ENCODE peak calls at places on chromosomes 7 and 10, in six cellular contexts. One of them, this sample, is unnamed. For H3K27me3, the result is how much of the 10 kb centered on the place peaks cover.

GRCh38 chr10:14244147-14244546 is 86.6 kb downstream of the FRMD4A start:
- DNase-seq in left ventricle myocardium inferior: no peak
- DNase-seq in testis: no peak
- DNase-seq in esophagus squamous epithelium: no peak
- DNase-seq in CD4-positive, alpha-beta memory T cell: no peak
- DNase-seq in Panc1: no peak
- DNase-seq in this sample: peak

GRCh38 chr7:69225544-69225943 is 372.7 kb upstream of the AUTS2 start:
- DNase-seq in left ventricle myocardium inferior: no peak
- DNase-seq in testis: no peak
- DNase-seq in esophagus squamous epithelium: no peak
- DNase-seq in CD4-positive, alpha-beta memory T cell: no peak
- DNase-seq in Panc1: no peak
- DNase-seq in this sample: no peak

GRCh38 chr10:124724279-124725027 is 19.7 kb downstream of the FAM53B start:
- DNase-seq in left ventricle myocardium inferior: no peak
- DNase-seq in testis: peak
- DNase-seq in esophagus squamous epithelium: no peak
- DNase-seq in CD4-positive, alpha-beta memory T cell: no peak
- DNase-seq in Panc1: no peak
- DNase-seq in this sample: no peak

GRCh38 chr7:47337021-47337492 is 244.9 kb downstream of the TNS3 start:
- DNase-seq in left ventricle myocardium inferior: no peak
- DNase-seq in testis: no peak
- DNase-seq in esophagus squamous epithelium: no peak
- DNase-seq in CD4-positive, alpha-beta memory T cell: no peak
- DNase-seq in Panc1: no peak
- DNase-seq in this sample: no peak

GRCh38 chr7:37901236-37901827 is 15.3 kb downstream of the SFRP4 start:
- DNase-seq in left ventricle myocardium inferior: no peak
- DNase-seq in testis: no peak
- DNase-seq in esophagus squamous epithelium: no peak
- DNase-seq in CD4-positive, alpha-beta memory T cell: no peak
- DNase-seq in Panc1: peak
- DNase-seq in this sample: peak

GRCh38 chr10:110158051-110159005 is 49.1 kb upstream of the MXI1 start:
- DNase-seq in left ventricle myocardium inferior: no peak
- DNase-seq in testis: peak
- DNase-seq in esophagus squamous epithelium: no peak
- DNase-seq in CD4-positive, alpha-beta memory T cell: no peak
- DNase-seq in Panc1: no peak
- DNase-seq in this sample: no peak

GRCh38 chr10:62380002-62380401 is 5.8 kb downstream of the ZNF365 start:
- DNase-seq in left ventricle myocardium inferior: no peak
- DNase-seq in testis: no peak
- DNase-seq in esophagus squamous epithelium: no peak
- DNase-seq in CD4-positive, alpha-beta memory T cell: no peak
- DNase-seq in Panc1: peak
- DNase-seq in this sample: no peak

GRCh38 chr7:108178393-108178792 is 48.2 kb upstream of the LAMB4 start:
- DNase-seq in left ventricle myocardium inferior: no peak
- DNase-seq in testis: no peak
- DNase-seq in esophagus squamous epithelium: no peak
- DNase-seq in CD4-positive, alpha-beta memory T cell: no peak
- DNase-seq in Panc1: no peak
- DNase-seq in this sample: no peak

GRCh38 chr10:100923580-100923979 is 10.8 kb downstream of the SLF2 start:
- DNase-seq in left ventricle myocardium inferior: no peak
- DNase-seq in testis: no peak
- DNase-seq in esophagus squamous epithelium: no peak
- DNase-seq in CD4-positive, alpha-beta memory T cell: no peak
- DNase-seq in Panc1: no peak
- DNase-seq in this sample: no peak

GRCh38 chr10:44635181-44635580 is 250.3 kb upstream of the CXCL12 start:
- DNase-seq in left ventricle myocardium inferior: no peak
- DNase-seq in testis: no peak
- DNase-seq in esophagus squamous epithelium: no peak
- DNase-seq in CD4-positive, alpha-beta memory T cell: no peak
- DNase-seq in Panc1: no peak
- DNase-seq in this sample: no peak

GRCh38 chr10:61835069-61835908 is 66.2 kb upstream of the ARID5B start:
- DNase-seq in left ventricle myocardium inferior: no peak
- DNase-seq in testis: no peak
- DNase-seq in esophagus squamous epithelium: no peak
- DNase-seq in CD4-positive, alpha-beta memory T cell: no peak
- DNase-seq in Panc1: no peak
- DNase-seq in this sample: peak

GRCh38 chr10:36172054-36172531 is 530.0 kb upstream of the FZD8 start:
- DNase-seq in left ventricle myocardium inferior: no peak
- DNase-seq in testis: no peak
- DNase-seq in esophagus squamous epithelium: no peak
- DNase-seq in CD4-positive, alpha-beta memory T cell: no peak
- DNase-seq in Panc1: no peak
- DNase-seq in this sample: no peak

GRCh38 chr7:151469281-151469680 is 29.3 kb upstream of the CRYGN start:
- DNase-seq in left ventricle myocardium inferior: no peak
- DNase-seq in testis: no peak
- DNase-seq in esophagus squamous epithelium: no peak
- DNase-seq in CD4-positive, alpha-beta memory T cell: no peak
- DNase-seq in Panc1: no peak
- DNase-seq in this sample: no peak

GRCh38 chr10:78623577-78624215 is 445.1 kb upstream of the ZMIZ1 start:
- DNase-seq in left ventricle myocardium inferior: no peak
- DNase-seq in testis: no peak
- DNase-seq in esophagus squamous epithelium: no peak
- DNase-seq in CD4-positive, alpha-beta memory T cell: no peak
- DNase-seq in Panc1: peak
- DNase-seq in this sample: no peak

GRCh38 chr7:87318741-87319140 is 26.7 kb upstream of the CROT start:
- DNase-seq in left ventricle myocardium inferior: no peak
- DNase-seq in testis: no peak
- DNase-seq in esophagus squamous epithelium: no peak
- DNase-seq in CD4-positive, alpha-beta memory T cell: no peak
- DNase-seq in Panc1: no peak
- DNase-seq in this sample: no peak

GRCh38 chr10:71349401-71349800 is 30.3 kb downstream of the SLC29A3 start:
- DNase-seq in left ventricle myocardium inferior: no peak
- DNase-seq in testis: no peak
- DNase-seq in esophagus squamous epithelium: no peak
- DNase-seq in CD4-positive, alpha-beta memory T cell: no peak
- DNase-seq in Panc1: no peak
- DNase-seq in this sample: no peak

GRCh38 chr10:95841711-95842498 is 65.9 kb upstream of the CC2D2B start:
- DNase-seq in left ventricle myocardium inferior: no peak
- DNase-seq in testis: peak
- DNase-seq in esophagus squamous epithelium: no peak
- DNase-seq in CD4-positive, alpha-beta memory T cell: no peak
- DNase-seq in Panc1: no peak
- DNase-seq in this sample: peak

GRCh38 chr7:84757756-84758155 is 429.1 kb downstream of the SEMA3D start:
- DNase-seq in left ventricle myocardium inferior: no peak
- DNase-seq in testis: no peak
- DNase-seq in esophagus squamous epithelium: no peak
- DNase-seq in CD4-positive, alpha-beta memory T cell: no peak
- DNase-seq in Panc1: no peak
- DNase-seq in this sample: no peak

GRCh38 chr7:45482451-45482850 is 91.7 kb upstream of the ADCY1 start:
- DNase-seq in left ventricle myocardium inferior: no peak
- DNase-seq in testis: no peak
- DNase-seq in esophagus squamous epithelium: no peak
- DNase-seq in CD4-positive, alpha-beta memory T cell: no peak
- DNase-seq in Panc1: no peak
- DNase-seq in this sample: no peak

GRCh38 chr7:151304856-151305255 is 36.8 kb upstream of the NUB1 start:
- DNase-seq in left ventricle myocardium inferior: no peak
- DNase-seq in testis: no peak
- DNase-seq in esophagus squamous epithelium: no peak
- DNase-seq in CD4-positive, alpha-beta memory T cell: no peak
- DNase-seq in Panc1: no peak
- DNase-seq in this sample: no peak

GRCh38 chr7:29620531-29620930 is 56.9 kb downstream of the PRR15 start:
- DNase-seq in left ventricle myocardium inferior: no peak
- DNase-seq in testis: no peak
- DNase-seq in esophagus squamous epithelium: no peak
- DNase-seq in CD4-positive, alpha-beta memory T cell: no peak
- DNase-seq in Panc1: no peak
- DNase-seq in this sample: no peak

GRCh38 chr10:3782099-3782455 is 2.9 kb downstream of the KLF6 start:
- DNase-seq in left ventricle myocardium inferior: no peak
- DNase-seq in testis: peak
- DNase-seq in esophagus squamous epithelium: no peak
- DNase-seq in CD4-positive, alpha-beta memory T cell: peak
- DNase-seq in Panc1: no peak
- DNase-seq in this sample: no peak

GRCh38 chr7:107725138-107725740 is 18.7 kb upstream of the CBLL1 start:
- DNase-seq in left ventricle myocardium inferior: no peak
- DNase-seq in testis: peak
- DNase-seq in esophagus squamous epithelium: no peak
- DNase-seq in CD4-positive, alpha-beta memory T cell: peak
- DNase-seq in Panc1: peak
- DNase-seq in this sample: peak

GRCh38 chr10:19816420-19817250 is at the start of gene PLXDC2:
- DNase-seq in left ventricle myocardium inferior: peak
- DNase-seq in testis: peak
- DNase-seq in esophagus squamous epithelium: no peak
- DNase-seq in CD4-positive, alpha-beta memory T cell: no peak
- DNase-seq in Panc1: no peak
- DNase-seq in this sample: no peak

GRCh38 chr10:118694848-118695247 is 59.9 kb downstream of the CACUL1 start:
- DNase-seq in left ventricle myocardium inferior: no peak
- DNase-seq in testis: no peak
- DNase-seq in esophagus squamous epithelium: no peak
- DNase-seq in CD4-positive, alpha-beta memory T cell: no peak
- DNase-seq in Panc1: no peak
- DNase-seq in this sample: no peak

GRCh38 chr7:47610506-47611044 is 28.7 kb upstream of the TNS3 start:
- DNase-seq in left ventricle myocardium inferior: no peak
- DNase-seq in testis: no peak
- DNase-seq in esophagus squamous epithelium: no peak
- DNase-seq in CD4-positive, alpha-beta memory T cell: no peak
- DNase-seq in Panc1: no peak
- DNase-seq in this sample: no peak

GRCh38 chr10:87861566-87861952 is 1.8 kb downstream of the KLLN start:
- DNase-seq in left ventricle myocardium inferior: peak
- DNase-seq in testis: peak
- DNase-seq in esophagus squamous epithelium: no peak
- DNase-seq in CD4-positive, alpha-beta memory T cell: no peak
- DNase-seq in Panc1: no peak
- DNase-seq in this sample: peak

GRCh38 chr10:50585921-50586739 is 37.6 kb downstream of the SGMS1 start:
- DNase-seq in left ventricle myocardium inferior: no peak
- DNase-seq in testis: no peak
- DNase-seq in esophagus squamous epithelium: no peak
- DNase-seq in CD4-positive, alpha-beta memory T cell: no peak
- DNase-seq in Panc1: no peak
- DNase-seq in this sample: no peak

GRCh38 chr10:79981356-79981672 is 32.4 kb upstream of the SFTPD start:
- DNase-seq in left ventricle myocardium inferior: peak
- DNase-seq in testis: no peak
- DNase-seq in esophagus squamous epithelium: no peak
- DNase-seq in CD4-positive, alpha-beta memory T cell: no peak
- DNase-seq in Panc1: no peak
- DNase-seq in this sample: no peak

GRCh38 chr7:95950698-95951097 is 178.3 kb downstream of the DYNC1I1 start:
- DNase-seq in left ventricle myocardium inferior: no peak
- DNase-seq in testis: no peak
- DNase-seq in esophagus squamous epithelium: no peak
- DNase-seq in CD4-positive, alpha-beta memory T cell: no peak
- DNase-seq in Panc1: no peak
- DNase-seq in this sample: no peak

GRCh38 chr7:37304926-37305325 is 143.7 kb downstream of the ELMO1 start:
- DNase-seq in left ventricle myocardium inferior: no peak
- DNase-seq in testis: no peak
- DNase-seq in esophagus squamous epithelium: no peak
- DNase-seq in CD4-positive, alpha-beta memory T cell: no peak
- DNase-seq in Panc1: no peak
- DNase-seq in this sample: no peak

GRCh38 chr7:46168671-46169383 is 247.8 kb upstream of the IGFBP3 start:
- DNase-seq in left ventricle myocardium inferior: no peak
- DNase-seq in testis: no peak
- DNase-seq in esophagus squamous epithelium: no peak
- DNase-seq in CD4-positive, alpha-beta memory T cell: no peak
- DNase-seq in Panc1: no peak
- DNase-seq in this sample: no peak

GRCh38 chr7:159015894-159016410 is 128.7 kb downstream of the VIPR2 start:
- DNase-seq in left ventricle myocardium inferior: no peak
- DNase-seq in testis: no peak
- DNase-seq in esophagus squamous epithelium: no peak
- DNase-seq in CD4-positive, alpha-beta memory T cell: no peak
- DNase-seq in Panc1: no peak
- DNase-seq in this sample: no peak
- H3K27ac ChIP-seq in left ventricle myocardium inferior: peak
- H3K27ac ChIP-seq in testis: no peak
- H3K27ac ChIP-seq in esophagus squamous epithelium: no peak
- H3K27ac ChIP-seq in CD4-positive, alpha-beta memory T cell: no peak
- H3K27ac ChIP-seq in Panc1: peak
- H3K27ac ChIP-seq in this sample: no peak

GRCh38 chr7:82019538-82019937 is 249.7 kb upstream of the HGF start:
- DNase-seq in left ventricle myocardium inferior: no peak
- DNase-seq in testis: no peak
- DNase-seq in esophagus squamous epithelium: no peak
- DNase-seq in CD4-positive, alpha-beta memory T cell: no peak
- DNase-seq in Panc1: no peak
- DNase-seq in this sample: no peak
- H3K27me3 ChIP-seq in left ventricle myocardium inferior: under half
- H3K27me3 ChIP-seq in testis: under half
- H3K27me3 ChIP-seq in esophagus squamous epithelium: under half
- H3K27me3 ChIP-seq in CD4-positive, alpha-beta memory T cell: under half
- H3K27me3 ChIP-seq in Panc1: under half
- H3K27me3 ChIP-seq in this sample: under half

GRCh38 chr7:101725911-101726310 is 91.5 kb upstream of the CUX1 start:
- DNase-seq in left ventricle myocardium inferior: no peak
- DNase-seq in testis: no peak
- DNase-seq in esophagus squamous epithelium: no peak
- DNase-seq in CD4-positive, alpha-beta memory T cell: no peak
- DNase-seq in Panc1: no peak
- DNase-seq in this sample: no peak
- H3K27ac ChIP-seq in left ventricle myocardium inferior: no peak
- H3K27ac ChIP-seq in testis: no peak
- H3K27ac ChIP-seq in esophagus squamous epithelium: no peak
- H3K27ac ChIP-seq in CD4-positive, alpha-beta memory T cell: no peak
- H3K27ac ChIP-seq in Panc1: no peak
- H3K27ac ChIP-seq in this sample: no peak

DNA sequence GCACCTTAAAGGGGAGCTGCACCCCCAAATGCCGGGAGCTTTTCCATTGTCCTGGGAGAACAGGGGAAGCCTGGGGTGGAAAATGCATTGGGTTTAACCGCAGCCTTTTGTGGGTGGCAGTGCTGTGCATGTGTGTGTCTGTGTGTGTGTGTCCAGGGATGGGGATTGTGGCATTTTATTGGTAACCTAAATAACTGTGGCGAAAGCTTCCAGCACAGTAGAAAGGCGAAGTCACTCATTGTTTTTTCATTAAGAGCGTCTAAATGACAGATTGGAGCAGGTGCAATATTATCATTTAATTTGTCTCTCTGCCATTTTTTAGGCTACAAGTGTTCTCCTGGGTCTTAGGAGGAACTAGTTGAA is 55.1 kb downstream of the INSIG1 start:
- DNase-seq in left ventricle myocardium inferior: no peak
- DNase-seq in testis: no peak
- DNase-seq in esophagus squamous epithelium: no peak
- DNase-seq in CD4-positive, alpha-beta memory T cell: no peak
- DNase-seq in Panc1: no peak
- DNase-seq in this sample: no peak
- H3K27me3 ChIP-seq in left ventricle myocardium inferior: half or more
- H3K27me3 ChIP-seq in testis: under half
- H3K27me3 ChIP-seq in esophagus squamous epithelium: under half
- H3K27me3 ChIP-seq in CD4-positive, alpha-beta memory T cell: under half
- H3K27me3 ChIP-seq in Panc1: under half
- H3K27me3 ChIP-seq in this sample: under half